ENCODE peak calls at places on chromosome 9, in four cellular contexts. I is GM12878, T is HepG2, V is K562. F is an unnamed sample.

GRCh38 chr9:89427621-89428221 is 70.2 kb downstream of the SEMA4D start:
- DNase-seq in I (no peak), T (no peak), V (no peak), F (no peak)

GRCh38 chr9:121756477-121757285 is 105.2 kb downstream of the DAB2IP start:
- DNase-seq in I (no peak), T (no peak), V (no peak), F (no peak)

GRCh38 chr9:113818391-113818790 is 57.7 kb upstream of the ZNF618 start:
- DNase-seq in I (no peak), T (no peak), V (no peak), F (no peak)

GRCh38 chr9:74078647-74079046 is 418.5 kb upstream of the RORB start:
- DNase-seq in I (no peak), T (no peak), V (no peak), F (no peak)

GRCh38 chr9:92484563-92484962 is 2.3 kb upstream of the ASPN start:
- DNase-seq in I (no peak), T (no peak), V (no peak), F (no peak)

GRCh38 chr9:87682618-87683017 is 43.3 kb upstream of the CTSL start:
- DNase-seq in I (no peak), T (no peak), V (no peak), F (no peak)

GRCh38 chr9:93143830-93144530 is 9.9 kb upstream of the NINJ1 start:
- DNase-seq in I (no peak), T (no peak), V (no peak), F (no peak)

GRCh38 chr9:19940808-19941207 is 152.0 kb upstream of the SLC24A2 start:
- DNase-seq in I (no peak), T (no peak), V (no peak), F (no peak)

GRCh38 chr9:137607141-137607857 is 1.8 kb downstream of the ARRDC1 start:
- DNase-seq in I (no peak), T (no peak), V (no peak), F (no peak)

GRCh38 chr9:15146121-15146820 is 160.7 kb downstream of the TTC39B start:
- DNase-seq in I (no peak), T (no peak), V (no peak), F (no peak)

GRCh38 chr9:133604214-133604613 is 5.0 kb downstream of the FAM163B start:
- DNase-seq in I (no peak), T (peak; percentile 10), V (peak; percentile 8), F (no peak)

GRCh38 chr9:79651251-79651795 is 79.6 kb downstream of the TLE4 start:
- DNase-seq in I (no peak), T (no peak), V (no peak), F (peak; percentile 75)

GRCh38 chr9:134514503-134514902 is 127.1 kb upstream of the COL5A1 start:
- DNase-seq in I (no peak), T (no peak), V (no peak), F (no peak)

GRCh38 chr9:71859939-71860338 is 51.1 kb downstream of the ABHD17B start:
- DNase-seq in I (no peak), T (no peak), V (no peak), F (no peak)

GRCh38 chr9:116870566-116870965 is 183.5 kb downstream of the TRIM32 start:
- DNase-seq in I (no peak), T (peak; percentile 2), V (no peak), F (no peak)

GRCh38 chr9:13762209-13762608 is 482.7 kb upstream of the MPDZ start:
- DNase-seq in I (no peak), T (no peak), V (no peak), F (no peak)

GRCh38 chr9:129273941-129274709 is 96.1 kb upstream of the IER5L start:
- DNase-seq in I (no peak), T (no peak), V (no peak), F (no peak)
- TF ChIP-seq SP1 in I (no peak), T (no peak), V (no peak), F (no peak)

DNA sequence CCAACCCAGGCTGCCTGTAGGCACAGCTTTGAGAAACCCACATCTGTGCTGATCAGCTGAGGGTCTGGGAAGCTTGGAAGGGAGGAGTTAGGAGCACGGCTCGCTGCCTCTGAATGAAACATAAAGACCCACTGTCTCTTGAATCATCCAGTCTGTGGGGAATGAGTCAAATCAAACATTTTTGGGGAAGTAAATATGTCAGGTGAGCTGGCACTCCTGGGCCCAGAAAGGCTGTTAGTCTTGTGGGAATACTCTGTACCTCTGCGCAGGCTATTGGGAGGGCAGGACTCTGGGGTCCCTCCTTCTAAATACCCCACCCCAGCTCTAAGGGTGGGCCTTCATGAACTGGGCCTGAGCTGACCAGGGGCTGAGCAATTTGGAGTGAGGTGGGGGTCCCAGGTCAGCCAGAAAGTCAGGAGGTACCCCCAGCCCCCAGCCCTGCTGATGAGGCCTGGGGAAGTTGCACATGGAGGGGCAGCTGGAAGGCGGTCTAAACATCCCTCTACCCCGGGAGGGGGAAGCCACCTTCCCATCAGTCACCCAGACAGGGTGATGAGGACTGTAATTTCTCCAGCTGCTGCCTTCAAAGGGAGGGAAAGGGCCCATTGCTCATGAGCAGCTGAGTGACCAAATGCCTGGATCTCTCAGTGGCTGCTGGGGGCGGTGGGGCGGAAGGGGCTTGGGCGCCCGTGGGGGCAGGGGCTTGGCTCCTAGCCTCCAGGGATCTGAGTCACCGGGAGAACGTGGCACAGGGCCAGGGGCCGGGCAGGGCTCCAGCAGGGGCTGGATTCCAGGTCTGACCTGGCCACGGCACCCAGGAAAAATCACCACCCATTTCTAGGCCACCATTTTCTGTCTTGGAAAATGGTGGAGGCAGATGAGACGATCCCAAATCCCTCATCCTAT is 10.8 kb downstream of the FIBCD1 start:
- DNase-seq in I (peak; percentile 70), T (peak; percentile 70), V (no peak), F (no peak)
- TF ChIP-seq FOXK2 in I (no peak), T (no peak), V (no peak), F (no peak)

DNA sequence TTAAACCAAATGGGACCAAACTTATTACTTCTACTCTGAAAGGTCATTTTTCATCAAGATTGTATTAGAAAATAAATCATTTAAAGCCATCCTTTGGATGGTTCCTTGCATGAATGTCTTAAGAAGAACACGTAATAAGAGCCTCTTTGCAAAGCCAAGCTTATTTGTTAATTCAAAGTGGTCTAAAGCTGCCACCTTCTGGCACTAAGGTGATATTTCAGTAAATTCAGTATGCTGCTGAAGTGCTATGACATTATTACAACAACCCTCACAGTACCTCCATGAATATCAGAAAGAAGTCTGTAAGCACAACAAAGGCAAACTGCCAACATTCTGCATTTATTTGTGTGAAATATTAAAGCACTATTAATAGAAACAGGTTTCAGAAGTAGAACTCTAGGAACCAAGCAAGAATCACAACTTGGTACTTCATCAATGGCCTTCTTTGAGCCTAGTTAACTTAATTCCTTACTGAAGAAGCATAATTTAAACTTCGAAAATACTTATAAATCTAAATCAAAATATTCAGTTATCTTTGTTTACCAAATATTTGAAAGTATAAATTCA is 53.1 kb upstream of the TYRP1 start:
- DNase-seq in I (no peak), T (peak; percentile 27), V (peak; percentile 0), F (peak; percentile 8)
- TF ChIP-seq SP1 in I (no peak), T (no peak), V (no peak), F (no peak)

DNA sequence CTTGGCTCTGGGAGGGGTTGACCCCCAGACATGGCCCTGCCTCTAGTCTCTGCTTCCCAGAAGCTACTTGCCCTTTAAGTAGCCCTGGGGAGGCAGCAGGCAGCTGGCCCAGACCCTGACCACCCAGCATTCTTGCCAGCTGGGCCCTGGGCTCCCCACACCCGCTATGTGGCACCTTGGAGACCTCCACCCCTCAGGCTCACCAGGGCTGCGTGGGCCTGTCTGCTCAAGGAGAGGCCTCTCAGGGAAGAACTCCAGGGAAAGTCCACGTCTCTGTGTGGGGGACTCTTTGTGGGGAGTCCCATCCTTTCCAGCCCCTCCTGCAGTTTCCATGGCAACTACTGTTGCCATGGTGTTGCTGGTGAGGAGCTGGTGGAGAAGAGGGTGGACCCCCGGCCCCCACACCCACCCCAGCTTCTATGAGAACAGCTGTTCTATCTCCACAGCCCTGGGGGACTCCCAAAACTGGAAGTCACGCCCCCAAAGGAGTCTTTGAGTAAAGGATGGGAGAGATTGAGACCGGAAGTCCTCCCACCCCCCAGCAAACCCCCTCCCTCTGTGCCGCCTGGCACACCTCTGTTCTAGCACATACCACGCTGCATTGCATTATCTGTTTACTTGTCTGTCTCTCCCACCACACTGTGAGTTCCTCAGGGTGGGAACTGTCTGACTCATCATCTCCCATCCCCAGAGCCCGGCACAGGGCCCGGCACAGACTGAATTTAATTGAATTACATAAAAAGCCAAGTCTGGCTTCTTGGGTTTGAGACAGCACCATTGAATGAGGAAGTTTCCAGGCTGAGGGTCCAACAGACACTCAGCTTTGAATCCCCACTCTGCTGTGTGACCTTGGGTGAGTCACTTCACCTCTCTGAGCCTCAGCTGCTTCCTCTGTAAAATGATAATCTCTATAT is 12.6 kb downstream of the DNM1 start:
- DNase-seq in I (no peak), T (peak; percentile 36), V (no peak), F (no peak)
- TF ChIP-seq FOXK2 in I (no peak), T (no peak), V (no peak), F (no peak)

DNA sequence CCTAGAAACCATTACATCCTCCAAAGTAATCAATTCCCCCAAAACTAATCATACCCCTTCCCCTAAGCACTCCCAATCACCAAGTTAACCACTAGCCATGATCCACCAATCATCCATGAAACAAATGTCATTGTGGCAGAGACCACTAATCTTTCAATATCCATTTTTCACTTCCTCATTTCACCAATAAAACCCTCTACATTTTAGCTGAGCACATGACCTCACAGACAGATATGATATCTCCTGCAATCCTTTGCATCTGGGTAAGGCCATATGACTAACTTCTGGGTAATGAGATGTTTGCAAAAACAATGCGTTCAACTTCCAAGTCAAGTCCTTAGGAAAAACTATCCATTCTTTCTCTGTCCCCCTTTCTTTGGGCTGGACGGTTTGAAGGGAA is 20.7 kb downstream of the OR2S2 start:
- DNase-seq in I (no peak), T (no peak), V (no peak), F (no peak)
- TF ChIP-seq SP1 in I (no peak), T (no peak), V (no peak), F (no peak)

GRCh38 chr9:3001311-3001710 is 157.4 kb upstream of the PUM3 start:
- DNase-seq in I (no peak), T (no peak), V (no peak), F (no peak)
- TF ChIP-seq FOXK2 in I (no peak), T (no peak), V (no peak), F (no peak)

GRCh38 chr9:90907790-90908189 is 106.2 kb downstream of the SYK start:
- DNase-seq in I (no peak), T (no peak), V (no peak), F (no peak)

GRCh38 chr9:90906316-90907055 is 104.9 kb downstream of the SYK start:
- DNase-seq in I (no peak), T (no peak), V (no peak), F (no peak)

GRCh38 chr9:90909225-90909624 is 107.6 kb downstream of the SYK start:
- DNase-seq in I (no peak), T (no peak), V (no peak), F (no peak)

GRCh38 chr9:90907056-90907445 is 105.4 kb downstream of the SYK start:
- DNase-seq in I (no peak), T (no peak), V (no peak), F (no peak)

GRCh38 chr9:90909747-90910283 is 108.2 kb downstream of the SYK start:
- DNase-seq in I (no peak), T (no peak), V (no peak), F (no peak)
- TF ChIP-seq SP1 in I (no peak), T (no peak), V (no peak), F (no peak)

F was measured in HEK293T.